ENCODE peak calls at places on chromosomes 3 and 15, in four cellular contexts. One of them, this sample, is unnamed.

GRCh38 chr15:70669006-70669602 is 94.3 kb downstream of the UACA start:
- DNase-seq in OCI-LY7: no peak
- DNase-seq in body of pancreas: no peak
- DNase-seq in foreskin fibroblast: no peak
- DNase-seq in this sample: no peak

GRCh38 chr3:106359692-106360091 is 490.9 kb upstream of the CBLB start:
- DNase-seq in body of pancreas: no peak
- DNase-seq in foreskin fibroblast: no peak
- DNase-seq in OCI-LY7: no peak
- DNase-seq in this sample: no peak

GRCh38 chr3:149678365-149678948 is 20.6 kb upstream of the WWTR1 start:
- DNase-seq in OCI-LY7: no peak
- DNase-seq in foreskin fibroblast: peak; percentile 28
- DNase-seq in body of pancreas: no peak
- DNase-seq in this sample: no peak

GRCh38 chr3:25916286-25916685 is 126.4 kb downstream of the OXSM start:
- DNase-seq in foreskin fibroblast: no peak
- DNase-seq in body of pancreas: no peak
- DNase-seq in OCI-LY7: no peak
- DNase-seq in this sample: no peak

GRCh38 chr15:57253082-57253481 is 123.2 kb upstream of the CGNL1 start:
- DNase-seq in OCI-LY7: no peak
- DNase-seq in foreskin fibroblast: no peak
- DNase-seq in body of pancreas: no peak
- DNase-seq in this sample: no peak

GRCh38 chr3:106048946-106049481 is 180.2 kb upstream of the CBLB start:
- DNase-seq in foreskin fibroblast: peak; percentile 15
- DNase-seq in OCI-LY7: no peak
- DNase-seq in body of pancreas: no peak
- DNase-seq in this sample: no peak

GRCh38 chr3:99579246-99579645 is 59.1 kb upstream of the COL8A1 start:
- DNase-seq in body of pancreas: no peak
- DNase-seq in OCI-LY7: no peak
- DNase-seq in foreskin fibroblast: peak; percentile 76
- DNase-seq in this sample: no peak

GRCh38 chr3:123791417-123791816 is 92.7 kb downstream of the MYLK start:
- DNase-seq in body of pancreas: no peak
- DNase-seq in foreskin fibroblast: peak; percentile 95
- DNase-seq in OCI-LY7: no peak
- DNase-seq in this sample: no peak

GRCh38 chr3:9183811-9184463 is 65.5 kb downstream of the SRGAP3 start:
- DNase-seq in foreskin fibroblast: no peak
- DNase-seq in body of pancreas: no peak
- DNase-seq in OCI-LY7: no peak
- DNase-seq in this sample: no peak

GRCh38 chr15:62108411-62108810 is 41.6 kb downstream of the C2CD4A start:
- DNase-seq in foreskin fibroblast: no peak
- DNase-seq in OCI-LY7: no peak
- DNase-seq in body of pancreas: no peak
- DNase-seq in this sample: no peak

GRCh38 chr3:95670765-95671164 is 1143.6 kb upstream of the EPHA6 start:
- DNase-seq in body of pancreas: no peak
- DNase-seq in OCI-LY7: no peak
- DNase-seq in foreskin fibroblast: no peak
- DNase-seq in this sample: no peak

GRCh38 chr3:187669675-187670504 is at the start of gene SST:
- DNase-seq in OCI-LY7: no peak
- DNase-seq in foreskin fibroblast: peak; percentile 80
- DNase-seq in body of pancreas: peak; percentile 57
- DNase-seq in this sample: peak; percentile 52

GRCh38 chr3:151558621-151559020 is 97.8 kb upstream of the IGSF10 start:
- DNase-seq in OCI-LY7: no peak
- DNase-seq in foreskin fibroblast: peak; percentile 62
- DNase-seq in body of pancreas: no peak
- DNase-seq in this sample: no peak

GRCh38 chr15:69934607-69935006 is 163.1 kb downstream of the TLE3 start:
- DNase-seq in foreskin fibroblast: no peak
- DNase-seq in OCI-LY7: no peak
- DNase-seq in body of pancreas: no peak
- DNase-seq in this sample: no peak

GRCh38 chr3:151768393-151768930 is 34.7 kb downstream of the AADACL2 start:
- DNase-seq in OCI-LY7: no peak
- DNase-seq in body of pancreas: no peak
- DNase-seq in foreskin fibroblast: no peak
- DNase-seq in this sample: no peak

GRCh38 chr3:177106184-177106583 is 91.1 kb downstream of the TBL1XR1 start:
- DNase-seq in OCI-LY7: peak; percentile 41
- DNase-seq in foreskin fibroblast: no peak
- DNase-seq in body of pancreas: no peak
- DNase-seq in this sample: peak; percentile 26

GRCh38 chr3:47427866-47428265 is 47.0 kb downstream of the PTPN23 start:
- DNase-seq in foreskin fibroblast: no peak
- DNase-seq in OCI-LY7: no peak
- DNase-seq in body of pancreas: peak; percentile 1
- DNase-seq in this sample: no peak

GRCh38 chr3:111761309-111761795 is 97.7 kb upstream of the PHLDB2 start:
- DNase-seq in body of pancreas: no peak
- DNase-seq in OCI-LY7: no peak
- DNase-seq in foreskin fibroblast: peak; percentile 82
- DNase-seq in this sample: no peak

GRCh38 chr3:38738630-38739395 is 77.2 kb downstream of the SCN10A start:
- DNase-seq in body of pancreas: peak; percentile 45
- DNase-seq in foreskin fibroblast: peak; percentile 66
- DNase-seq in OCI-LY7: peak; percentile 39
- DNase-seq in this sample: peak; percentile 74

GRCh38 chr3:165070682-165071081 is 7.6 kb downstream of the SI start:
- DNase-seq in foreskin fibroblast: no peak
- DNase-seq in body of pancreas: no peak
- DNase-seq in OCI-LY7: no peak
- DNase-seq in this sample: no peak

GRCh38 chr3:72438072-72438471 is 410.2 kb downstream of the SHQ1 start:
- DNase-seq in body of pancreas: no peak
- DNase-seq in OCI-LY7: no peak
- DNase-seq in foreskin fibroblast: no peak
- DNase-seq in this sample: no peak

GRCh38 chr3:123155471-123156011 is 46.2 kb upstream of the SEC22A start:
- DNase-seq in body of pancreas: no peak
- DNase-seq in OCI-LY7: no peak
- DNase-seq in foreskin fibroblast: no peak
- DNase-seq in this sample: no peak

GRCh38 chr15:41494190-41494921 is 682 bp downstream of the ITPKA start:
- DNase-seq in foreskin fibroblast: peak; percentile 51
- DNase-seq in body of pancreas: peak; percentile 41
- DNase-seq in OCI-LY7: peak; percentile 55
- DNase-seq in this sample: peak; percentile 63

GRCh38 chr3:131361464-131362421 is 19.8 kb upstream of the NUDT16 start:
- DNase-seq in OCI-LY7: no peak
- DNase-seq in foreskin fibroblast: peak; percentile 56
- DNase-seq in body of pancreas: peak; percentile 98
- DNase-seq in this sample: peak; percentile 16

GRCh38 chr15:39471791-39472190 is 109.1 kb upstream of the THBS1 start:
- DNase-seq in body of pancreas: no peak
- DNase-seq in OCI-LY7: no peak
- DNase-seq in foreskin fibroblast: no peak
- DNase-seq in this sample: no peak

GRCh38 chr3:123442908-123443307 is 6.0 kb downstream of the ADCY5 start:
- DNase-seq in foreskin fibroblast: no peak
- DNase-seq in OCI-LY7: no peak
- DNase-seq in body of pancreas: no peak
- DNase-seq in this sample: no peak

DNA sequence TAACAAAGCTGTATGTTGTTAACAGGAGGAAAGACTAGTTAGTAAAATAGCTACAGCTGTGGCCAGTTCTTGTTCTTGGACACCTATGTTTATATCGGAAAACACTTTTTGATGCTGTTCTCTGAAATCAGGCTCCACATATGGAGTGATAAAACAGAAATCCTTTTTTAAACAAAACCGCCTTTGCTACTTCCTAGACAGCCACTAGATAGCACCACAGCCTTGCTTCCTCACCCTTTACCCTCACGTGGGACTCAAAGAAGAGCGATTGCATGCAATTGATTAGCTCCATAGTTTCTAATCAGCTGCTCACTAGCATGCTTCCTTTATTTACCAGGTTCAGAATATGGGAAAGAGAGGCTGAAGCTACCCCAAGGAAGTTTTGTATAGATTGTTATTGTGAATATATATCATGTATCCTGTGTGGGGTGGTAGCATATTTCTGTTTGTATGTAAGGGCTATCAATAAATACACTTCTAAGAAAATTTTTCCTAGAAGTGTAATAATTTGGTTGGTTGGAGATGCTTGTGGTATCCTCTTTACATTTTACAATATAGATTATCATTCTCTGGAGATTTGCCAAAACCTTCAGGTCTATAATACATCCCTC is 4.3 kb upstream of the MTFMT start:
- DNase-seq in OCI-LY7: peak; percentile 68
- DNase-seq in foreskin fibroblast: peak; percentile 83
- DNase-seq in body of pancreas: no peak
- DNase-seq in this sample: peak; percentile 52
- TF ChIP-seq CTCF in OCI-LY7: peak; percentile 76
- TF ChIP-seq CTCF in foreskin fibroblast: peak; percentile 75
- TF ChIP-seq CTCF in body of pancreas: no peak
- TF ChIP-seq CTCF in this sample: peak; percentile 36

GRCh38 chr3:139564290-139564861 is 24.8 kb upstream of the RBP1 start:
- DNase-seq in OCI-LY7: no peak
- DNase-seq in foreskin fibroblast: no peak
- DNase-seq in body of pancreas: no peak
- DNase-seq in this sample: no peak

GRCh38 chr3:139561428-139561827 is 21.9 kb upstream of the RBP1 start:
- DNase-seq in body of pancreas: no peak
- DNase-seq in foreskin fibroblast: no peak
- DNase-seq in OCI-LY7: no peak
- DNase-seq in this sample: no peak

GRCh38 chr3:139559541-139559940 is 20.0 kb upstream of the RBP1 start:
- DNase-seq in body of pancreas: no peak
- DNase-seq in OCI-LY7: no peak
- DNase-seq in foreskin fibroblast: no peak
- DNase-seq in this sample: no peak

GRCh38 chr3:139558351-139559170 is 19.0 kb upstream of the RBP1 start:
- DNase-seq in OCI-LY7: no peak
- DNase-seq in foreskin fibroblast: no peak
- DNase-seq in body of pancreas: no peak
- DNase-seq in this sample: no peak

DNA sequence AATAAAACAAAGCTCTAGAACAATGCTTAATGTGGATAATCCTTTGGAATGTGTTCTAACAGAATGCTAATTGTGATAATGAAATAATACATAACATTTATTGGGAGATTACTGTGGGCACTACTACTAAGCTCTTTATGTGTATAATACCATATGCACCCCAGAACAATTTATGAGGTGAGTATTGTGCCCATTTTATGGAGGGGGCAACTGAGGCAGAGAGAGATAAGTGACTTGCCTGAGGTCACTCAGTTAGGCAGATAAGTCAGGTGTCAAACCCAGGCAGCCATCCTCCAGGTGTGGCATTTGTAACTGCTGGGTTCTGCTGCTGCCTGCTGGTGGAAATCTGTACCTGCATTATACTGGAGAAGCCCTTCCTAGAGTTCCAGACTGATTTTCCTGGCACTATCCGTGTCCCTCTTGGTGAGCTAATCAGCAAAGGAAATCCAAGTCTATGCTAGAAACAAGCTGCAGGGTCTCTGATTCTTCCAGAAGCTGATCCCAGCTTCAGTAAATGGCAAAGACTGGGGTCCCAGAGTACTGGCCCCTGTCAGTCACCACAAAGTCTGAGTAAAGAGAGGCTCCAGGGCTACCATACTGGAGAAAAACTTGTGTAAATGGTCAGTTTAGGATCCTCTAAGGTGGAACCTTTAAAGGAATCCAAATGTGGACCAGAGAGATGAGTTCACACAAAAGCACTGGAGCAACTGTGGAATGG is 22.6 kb upstream of the RBP1 start:
- DNase-seq in body of pancreas: peak; percentile 73
- DNase-seq in OCI-LY7: peak; percentile 21
- DNase-seq in foreskin fibroblast: peak; percentile 12
- DNase-seq in this sample: peak; percentile 26
- TF ChIP-seq CTCF in body of pancreas: peak; percentile 68
- TF ChIP-seq CTCF in OCI-LY7: peak; percentile 62
- TF ChIP-seq CTCF in foreskin fibroblast: peak; percentile 62
- TF ChIP-seq CTCF in this sample: peak; percentile 25

DNA sequence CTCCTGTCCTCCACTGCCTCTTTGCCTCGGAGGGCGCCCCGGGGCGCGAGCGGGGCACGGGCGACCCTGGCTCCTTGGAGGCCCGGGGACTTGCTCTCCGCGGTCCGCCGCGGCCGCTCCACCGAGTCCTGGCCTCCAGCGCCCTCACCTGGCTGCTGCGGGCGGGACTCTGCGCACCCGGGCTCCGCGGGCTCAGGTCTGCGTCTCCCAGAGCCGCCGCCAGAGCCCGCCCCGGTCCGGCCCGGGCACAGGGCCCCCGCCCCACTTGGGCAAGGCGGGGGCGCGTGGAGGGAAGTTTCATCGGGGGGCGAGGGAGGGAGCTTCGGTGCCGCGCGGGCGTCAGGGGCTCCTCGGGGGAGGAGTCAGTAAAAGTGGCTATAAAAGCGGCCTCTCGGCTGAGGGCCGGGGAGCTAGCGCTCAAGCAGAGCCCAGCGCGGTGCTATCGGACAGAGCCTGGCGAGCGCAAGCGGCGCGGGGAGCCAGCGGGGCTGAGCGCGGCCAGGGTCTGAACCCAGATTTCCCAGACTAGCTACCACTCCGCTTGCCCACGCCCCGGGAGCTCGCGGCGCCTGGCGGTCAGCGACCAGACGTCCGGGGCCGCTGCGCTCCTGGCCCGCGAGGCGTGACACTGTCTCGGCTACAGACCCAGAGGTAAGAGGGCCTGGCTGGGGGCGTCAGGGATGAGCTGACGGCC is at the start of gene CEMIP:
- DNase-seq in foreskin fibroblast: peak; percentile 91
- DNase-seq in OCI-LY7: no peak
- DNase-seq in body of pancreas: peak; percentile 80
- DNase-seq in this sample: peak; percentile 75
- TF ChIP-seq CTCF in foreskin fibroblast: peak; percentile 80
- TF ChIP-seq CTCF in OCI-LY7: peak; percentile 42
- TF ChIP-seq CTCF in body of pancreas: peak; percentile 47
- TF ChIP-seq CTCF in this sample: peak; percentile 76

GRCh38 chr15:55461447-55461846 is 46.6 kb downstream of the DNAAF4 start:
- DNase-seq in OCI-LY7: no peak
- DNase-seq in body of pancreas: no peak
- DNase-seq in foreskin fibroblast: no peak
- DNase-seq in this sample: no peak

DNA sequence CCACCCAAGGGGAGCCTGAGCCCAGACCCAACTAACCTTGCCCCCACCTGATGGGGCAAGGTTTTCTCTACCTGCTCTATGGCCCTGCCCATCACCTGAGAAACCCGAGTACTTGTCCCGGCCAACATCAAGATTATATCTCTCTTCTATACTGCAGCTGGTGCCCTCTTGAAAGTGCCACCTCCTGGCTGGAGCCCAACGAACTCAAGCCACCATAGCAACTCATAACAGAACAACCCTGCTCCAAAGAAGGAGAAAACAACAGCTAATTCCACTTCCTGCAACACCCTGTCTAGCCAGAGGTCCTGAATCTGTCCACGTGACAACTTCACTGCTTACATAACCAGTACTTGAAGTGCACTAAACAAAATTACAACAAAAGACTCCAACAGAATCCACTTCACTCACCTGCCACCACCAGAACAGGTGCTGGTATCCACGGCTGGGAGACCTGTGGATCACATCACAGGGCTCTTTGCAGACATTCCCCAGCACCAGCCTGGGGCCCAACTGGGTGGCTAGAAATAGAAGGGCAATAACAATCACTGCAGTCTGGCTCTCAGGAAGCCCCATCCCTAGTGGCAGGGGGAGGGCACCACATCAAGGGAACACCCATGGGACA is 49.2 kb downstream of the PIERCE2 start:
- DNase-seq in foreskin fibroblast: no peak
- DNase-seq in OCI-LY7: no peak
- DNase-seq in body of pancreas: no peak
- DNase-seq in this sample: no peak
- TF ChIP-seq CTCF in foreskin fibroblast: no peak
- TF ChIP-seq CTCF in OCI-LY7: no peak
- TF ChIP-seq CTCF in body of pancreas: no peak
- TF ChIP-seq CTCF in this sample: no peak